ENCODE peak calls at places on chromosomes 7 and 10, in six cellular contexts. One of them, this sample, is unnamed.

GRCh38 chr7:123727071-123727837 is 21.5 kb downstream of the WASL start:
- ATAC-seq in activated CD8-positive, alpha-beta memory T cell treated with anti-CD3 and anti-CD28 coated beads, Interleukin-2, amount 10 ng/mL, durations not matched to agents 7 days and 5 days: no peak
- ATAC-seq in activated CD4-positive, CD25-positive, alpha-beta regulatory T cell treated with anti-CD3 and anti-CD28 coated beads, Interleukin-2, amount 50 U/mL, for 24 hours: no peak
- ATAC-seq in lung: no peak
- ATAC-seq in stimulated activated effector memory CD8-positive, alpha-beta T cell treated with anti-CD3 and anti-CD28 coated beads, Interleukin-12 subunit alpha, Interleukin-12 subunit beta, amount 100 ng/mL, for 72 hours: no peak
- ATAC-seq in lower lobe of right lung: peak
- ATAC-seq in this sample: no peak

GRCh38 chr7:21300692-21301091 is 127.2 kb upstream of the SP4 start:
- ATAC-seq in lung: no peak
- ATAC-seq in stimulated activated effector memory CD8-positive, alpha-beta T cell treated with anti-CD3 and anti-CD28 coated beads, Interleukin-12 subunit alpha, Interleukin-12 subunit beta, amount 100 ng/mL, for 72 hours: no peak
- ATAC-seq in lower lobe of right lung: no peak
- ATAC-seq in activated CD8-positive, alpha-beta memory T cell treated with anti-CD3 and anti-CD28 coated beads, Interleukin-2, amount 10 ng/mL, durations not matched to agents 7 days and 5 days: no peak
- ATAC-seq in activated CD4-positive, CD25-positive, alpha-beta regulatory T cell treated with anti-CD3 and anti-CD28 coated beads, Interleukin-2, amount 50 U/mL, for 24 hours: no peak
- ATAC-seq in this sample: no peak

GRCh38 chr10:70832852-70833542 is 17.2 kb downstream of the SGPL1 start:
- ATAC-seq in lower lobe of right lung: peak
- ATAC-seq in activated CD4-positive, CD25-positive, alpha-beta regulatory T cell treated with anti-CD3 and anti-CD28 coated beads, Interleukin-2, amount 50 U/mL, for 24 hours: peak
- ATAC-seq in lung: peak
- ATAC-seq in stimulated activated effector memory CD8-positive, alpha-beta T cell treated with anti-CD3 and anti-CD28 coated beads, Interleukin-12 subunit alpha, Interleukin-12 subunit beta, amount 100 ng/mL, for 72 hours: peak
- ATAC-seq in activated CD8-positive, alpha-beta memory T cell treated with anti-CD3 and anti-CD28 coated beads, Interleukin-2, amount 10 ng/mL, durations not matched to agents 7 days and 5 days: no peak
- ATAC-seq in this sample: no peak

GRCh38 chr7:50349963-50350944 is 45.7 kb downstream of the IKZF1 start:
- ATAC-seq in lower lobe of right lung: no peak
- ATAC-seq in stimulated activated effector memory CD8-positive, alpha-beta T cell treated with anti-CD3 and anti-CD28 coated beads, Interleukin-12 subunit alpha, Interleukin-12 subunit beta, amount 100 ng/mL, for 72 hours: peak
- ATAC-seq in activated CD4-positive, CD25-positive, alpha-beta regulatory T cell treated with anti-CD3 and anti-CD28 coated beads, Interleukin-2, amount 50 U/mL, for 24 hours: peak
- ATAC-seq in lung: no peak
- ATAC-seq in activated CD8-positive, alpha-beta memory T cell treated with anti-CD3 and anti-CD28 coated beads, Interleukin-2, amount 10 ng/mL, durations not matched to agents 7 days and 5 days: peak
- ATAC-seq in this sample: no peak

GRCh38 chr10:73591578-73591902 is 398 bp upstream of the USP54 start:
- ATAC-seq in stimulated activated effector memory CD8-positive, alpha-beta T cell treated with anti-CD3 and anti-CD28 coated beads, Interleukin-12 subunit alpha, Interleukin-12 subunit beta, amount 100 ng/mL, for 72 hours: no peak
- ATAC-seq in activated CD4-positive, CD25-positive, alpha-beta regulatory T cell treated with anti-CD3 and anti-CD28 coated beads, Interleukin-2, amount 50 U/mL, for 24 hours: no peak
- ATAC-seq in lung: no peak
- ATAC-seq in activated CD8-positive, alpha-beta memory T cell treated with anti-CD3 and anti-CD28 coated beads, Interleukin-2, amount 10 ng/mL, durations not matched to agents 7 days and 5 days: peak
- ATAC-seq in lower lobe of right lung: peak
- ATAC-seq in this sample: no peak

GRCh38 chr10:5902511-5903274 is 12.7 kb downstream of the FBH1 start:
- ATAC-seq in activated CD4-positive, CD25-positive, alpha-beta regulatory T cell treated with anti-CD3 and anti-CD28 coated beads, Interleukin-2, amount 50 U/mL, for 24 hours: no peak
- ATAC-seq in lower lobe of right lung: no peak
- ATAC-seq in lung: no peak
- ATAC-seq in stimulated activated effector memory CD8-positive, alpha-beta T cell treated with anti-CD3 and anti-CD28 coated beads, Interleukin-12 subunit alpha, Interleukin-12 subunit beta, amount 100 ng/mL, for 72 hours: no peak
- ATAC-seq in activated CD8-positive, alpha-beta memory T cell treated with anti-CD3 and anti-CD28 coated beads, Interleukin-2, amount 10 ng/mL, durations not matched to agents 7 days and 5 days: no peak
- ATAC-seq in this sample: no peak

GRCh38 chr10:118842826-118843624 is 88.3 kb upstream of the CACUL1 start:
- ATAC-seq in lower lobe of right lung: no peak
- ATAC-seq in lung: no peak
- ATAC-seq in stimulated activated effector memory CD8-positive, alpha-beta T cell treated with anti-CD3 and anti-CD28 coated beads, Interleukin-12 subunit alpha, Interleukin-12 subunit beta, amount 100 ng/mL, for 72 hours: no peak
- ATAC-seq in activated CD4-positive, CD25-positive, alpha-beta regulatory T cell treated with anti-CD3 and anti-CD28 coated beads, Interleukin-2, amount 50 U/mL, for 24 hours: no peak
- ATAC-seq in activated CD8-positive, alpha-beta memory T cell treated with anti-CD3 and anti-CD28 coated beads, Interleukin-2, amount 10 ng/mL, durations not matched to agents 7 days and 5 days: no peak
- ATAC-seq in this sample: no peak

GRCh38 chr7:86202833-86203232 is 440.9 kb upstream of the GRM3 start:
- ATAC-seq in lower lobe of right lung: no peak
- ATAC-seq in activated CD8-positive, alpha-beta memory T cell treated with anti-CD3 and anti-CD28 coated beads, Interleukin-2, amount 10 ng/mL, durations not matched to agents 7 days and 5 days: no peak
- ATAC-seq in lung: no peak
- ATAC-seq in stimulated activated effector memory CD8-positive, alpha-beta T cell treated with anti-CD3 and anti-CD28 coated beads, Interleukin-12 subunit alpha, Interleukin-12 subunit beta, amount 100 ng/mL, for 72 hours: no peak
- ATAC-seq in activated CD4-positive, CD25-positive, alpha-beta regulatory T cell treated with anti-CD3 and anti-CD28 coated beads, Interleukin-2, amount 50 U/mL, for 24 hours: no peak
- ATAC-seq in this sample: no peak

GRCh38 chr7:37669818-37670217 is 13.7 kb upstream of the GPR141 start:
- ATAC-seq in lung: no peak
- ATAC-seq in activated CD4-positive, CD25-positive, alpha-beta regulatory T cell treated with anti-CD3 and anti-CD28 coated beads, Interleukin-2, amount 50 U/mL, for 24 hours: no peak
- ATAC-seq in stimulated activated effector memory CD8-positive, alpha-beta T cell treated with anti-CD3 and anti-CD28 coated beads, Interleukin-12 subunit alpha, Interleukin-12 subunit beta, amount 100 ng/mL, for 72 hours: no peak
- ATAC-seq in lower lobe of right lung: no peak
- ATAC-seq in activated CD8-positive, alpha-beta memory T cell treated with anti-CD3 and anti-CD28 coated beads, Interleukin-2, amount 10 ng/mL, durations not matched to agents 7 days and 5 days: no peak
- ATAC-seq in this sample: no peak

GRCh38 chr7:87427289-87427688 is 48.2 kb downstream of the ABCB4 start:
- ATAC-seq in lower lobe of right lung: no peak
- ATAC-seq in stimulated activated effector memory CD8-positive, alpha-beta T cell treated with anti-CD3 and anti-CD28 coated beads, Interleukin-12 subunit alpha, Interleukin-12 subunit beta, amount 100 ng/mL, for 72 hours: no peak
- ATAC-seq in activated CD8-positive, alpha-beta memory T cell treated with anti-CD3 and anti-CD28 coated beads, Interleukin-2, amount 10 ng/mL, durations not matched to agents 7 days and 5 days: no peak
- ATAC-seq in lung: no peak
- ATAC-seq in activated CD4-positive, CD25-positive, alpha-beta regulatory T cell treated with anti-CD3 and anti-CD28 coated beads, Interleukin-2, amount 50 U/mL, for 24 hours: no peak
- ATAC-seq in this sample: no peak

GRCh38 chr10:121880842-121881423 is 46.9 kb downstream of the ATE1 start:
- ATAC-seq in stimulated activated effector memory CD8-positive, alpha-beta T cell treated with anti-CD3 and anti-CD28 coated beads, Interleukin-12 subunit alpha, Interleukin-12 subunit beta, amount 100 ng/mL, for 72 hours: no peak
- ATAC-seq in lower lobe of right lung: no peak
- ATAC-seq in activated CD8-positive, alpha-beta memory T cell treated with anti-CD3 and anti-CD28 coated beads, Interleukin-2, amount 10 ng/mL, durations not matched to agents 7 days and 5 days: no peak
- ATAC-seq in activated CD4-positive, CD25-positive, alpha-beta regulatory T cell treated with anti-CD3 and anti-CD28 coated beads, Interleukin-2, amount 50 U/mL, for 24 hours: no peak
- ATAC-seq in lung: no peak
- ATAC-seq in this sample: no peak

GRCh38 chr7:1548438-1548831 is 7.6 kb downstream of the TMEM184A start:
- ATAC-seq in activated CD8-positive, alpha-beta memory T cell treated with anti-CD3 and anti-CD28 coated beads, Interleukin-2, amount 10 ng/mL, durations not matched to agents 7 days and 5 days: no peak
- ATAC-seq in lung: no peak
- ATAC-seq in lower lobe of right lung: peak
- ATAC-seq in stimulated activated effector memory CD8-positive, alpha-beta T cell treated with anti-CD3 and anti-CD28 coated beads, Interleukin-12 subunit alpha, Interleukin-12 subunit beta, amount 100 ng/mL, for 72 hours: no peak
- ATAC-seq in activated CD4-positive, CD25-positive, alpha-beta regulatory T cell treated with anti-CD3 and anti-CD28 coated beads, Interleukin-2, amount 50 U/mL, for 24 hours: no peak
- ATAC-seq in this sample: no peak

GRCh38 chr7:131726031-131726430 is 169.6 kb upstream of the PODXL start:
- ATAC-seq in activated CD8-positive, alpha-beta memory T cell treated with anti-CD3 and anti-CD28 coated beads, Interleukin-2, amount 10 ng/mL, durations not matched to agents 7 days and 5 days: no peak
- ATAC-seq in lower lobe of right lung: no peak
- ATAC-seq in stimulated activated effector memory CD8-positive, alpha-beta T cell treated with anti-CD3 and anti-CD28 coated beads, Interleukin-12 subunit alpha, Interleukin-12 subunit beta, amount 100 ng/mL, for 72 hours: peak
- ATAC-seq in lung: no peak
- ATAC-seq in activated CD4-positive, CD25-positive, alpha-beta regulatory T cell treated with anti-CD3 and anti-CD28 coated beads, Interleukin-2, amount 50 U/mL, for 24 hours: no peak
- ATAC-seq in this sample: no peak

GRCh38 chr7:145582742-145583303 is 533.8 kb upstream of the CNTNAP2 start:
- ATAC-seq in activated CD8-positive, alpha-beta memory T cell treated with anti-CD3 and anti-CD28 coated beads, Interleukin-2, amount 10 ng/mL, durations not matched to agents 7 days and 5 days: no peak
- ATAC-seq in lower lobe of right lung: no peak
- ATAC-seq in stimulated activated effector memory CD8-positive, alpha-beta T cell treated with anti-CD3 and anti-CD28 coated beads, Interleukin-12 subunit alpha, Interleukin-12 subunit beta, amount 100 ng/mL, for 72 hours: no peak
- ATAC-seq in activated CD4-positive, CD25-positive, alpha-beta regulatory T cell treated with anti-CD3 and anti-CD28 coated beads, Interleukin-2, amount 50 U/mL, for 24 hours: no peak
- ATAC-seq in lung: no peak
- ATAC-seq in this sample: no peak

GRCh38 chr7:111183373-111183772 is 92.4 kb downstream of the LRRN3 start:
- ATAC-seq in activated CD4-positive, CD25-positive, alpha-beta regulatory T cell treated with anti-CD3 and anti-CD28 coated beads, Interleukin-2, amount 50 U/mL, for 24 hours: no peak
- ATAC-seq in stimulated activated effector memory CD8-positive, alpha-beta T cell treated with anti-CD3 and anti-CD28 coated beads, Interleukin-12 subunit alpha, Interleukin-12 subunit beta, amount 100 ng/mL, for 72 hours: no peak
- ATAC-seq in activated CD8-positive, alpha-beta memory T cell treated with anti-CD3 and anti-CD28 coated beads, Interleukin-2, amount 10 ng/mL, durations not matched to agents 7 days and 5 days: no peak
- ATAC-seq in lower lobe of right lung: no peak
- ATAC-seq in lung: no peak
- ATAC-seq in this sample: no peak

GRCh38 chr10:35585903-35586535 is 19.1 kb upstream of the GJD4 start:
- ATAC-seq in lower lobe of right lung: no peak
- ATAC-seq in activated CD4-positive, CD25-positive, alpha-beta regulatory T cell treated with anti-CD3 and anti-CD28 coated beads, Interleukin-2, amount 50 U/mL, for 24 hours: no peak
- ATAC-seq in lung: no peak
- ATAC-seq in activated CD8-positive, alpha-beta memory T cell treated with anti-CD3 and anti-CD28 coated beads, Interleukin-2, amount 10 ng/mL, durations not matched to agents 7 days and 5 days: no peak
- ATAC-seq in stimulated activated effector memory CD8-positive, alpha-beta T cell treated with anti-CD3 and anti-CD28 coated beads, Interleukin-12 subunit alpha, Interleukin-12 subunit beta, amount 100 ng/mL, for 72 hours: peak
- ATAC-seq in this sample: peak

GRCh38 chr10:63645195-63645594 is 124.0 kb downstream of the REEP3 start:
- ATAC-seq in lower lobe of right lung: no peak
- ATAC-seq in activated CD8-positive, alpha-beta memory T cell treated with anti-CD3 and anti-CD28 coated beads, Interleukin-2, amount 10 ng/mL, durations not matched to agents 7 days and 5 days: no peak
- ATAC-seq in stimulated activated effector memory CD8-positive, alpha-beta T cell treated with anti-CD3 and anti-CD28 coated beads, Interleukin-12 subunit alpha, Interleukin-12 subunit beta, amount 100 ng/mL, for 72 hours: peak
- ATAC-seq in activated CD4-positive, CD25-positive, alpha-beta regulatory T cell treated with anti-CD3 and anti-CD28 coated beads, Interleukin-2, amount 50 U/mL, for 24 hours: no peak
- ATAC-seq in lung: no peak
- ATAC-seq in this sample: no peak